ENCODE peak calls at places on chromosomes 7 and 10, in six cellular contexts. E, Y, V, F, Z and D are unnamed samples.

GRCh38 chr7:50206521-50207250 is 97.8 kb upstream of the IKZF1 start:
- DNase-seq in E (no peak), Z (no peak), Y (no peak), V (no peak), F (no peak), D (no peak)

GRCh38 chr10:50582061-50582460 is 41.7 kb downstream of the SGMS1 start:
- DNase-seq in Z (no peak), E (no peak), V (no peak), Y (no peak), F (no peak), D (no peak)

GRCh38 chr10:22442063-22442462 is 96.8 kb downstream of the SPAG6 start:
- DNase-seq in Y (no peak), F (no peak), V (no peak), E (peak; percentile 84), Z (no peak), D (no peak)

GRCh38 chr7:7177044-7177517 is 5.3 kb upstream of the C1GALT1 start:
- DNase-seq in Y (no peak), V (no peak), E (no peak), Z (peak; percentile 98), F (peak; percentile 62), D (peak; percentile 93)

GRCh38 chr10:132520147-132520811 is 17.3 kb upstream of the INPP5A start:
- DNase-seq in V (peak; percentile 51), F (peak; percentile 71), E (no peak), Z (no peak), Y (no peak), D (no peak)

GRCh38 chr7:116772423-116772852 is 89.9 kb upstream of the CAPZA2 start:
- DNase-seq in V (no peak), E (no peak), F (peak; percentile 39), Z (peak; percentile 93), Y (no peak), D (peak; percentile 82)

GRCh38 chr10:90779573-90779972 is 78.3 kb downstream of the HTR7 start:
- DNase-seq in F (peak; percentile 8), Y (no peak), E (peak; percentile 8), V (no peak), Z (no peak), D (peak; percentile 26)

GRCh38 chr7:153258686-153259085 is 499.1 kb downstream of the ACTR3B start:
- DNase-seq in Y (no peak), E (no peak), V (no peak), Z (no peak), F (no peak), D (no peak)

GRCh38 chr7:102310414-102310815 is 23.7 kb downstream of the SH2B2 start:
- DNase-seq in E (no peak), Z (no peak), V (no peak), Y (no peak), F (no peak), D (no peak)

GRCh38 chr10:23110722-23111660 is 15.6 kb downstream of the MSRB2 start:
- DNase-seq in F (no peak), V (no peak), Z (no peak), Y (no peak), E (peak; percentile 71), D (no peak)

GRCh38 chr10:99984201-99984600 is 25.5 kb downstream of the DNMBP start:
- DNase-seq in F (peak; percentile 71), Y (no peak), V (no peak), Z (no peak), E (no peak), D (peak; percentile 96)

GRCh38 chr10:95755511-95756004 is 405 bp upstream of the ENTPD1 start:
- DNase-seq in E (no peak), Z (no peak), V (peak; percentile 43), F (no peak), Y (no peak), D (no peak)

GRCh38 chr10:124296121-124296812 is 122.5 kb downstream of the OAT start:
- DNase-seq in E (no peak), Y (no peak), F (peak; percentile 49), Z (no peak), V (no peak), D (peak; percentile 72)

GRCh38 chr7:116500071-116500853 is 724 bp downstream of the CAV2 start:
- DNase-seq in Y (no peak), Z (no peak), F (peak; percentile 56), V (no peak), E (no peak), D (peak; percentile 88)

GRCh38 chr7:18768256-18768655 is 272.7 kb downstream of the HDAC9 start:
- DNase-seq in E (no peak), V (no peak), Z (no peak), F (no peak), Y (no peak), D (no peak)

GRCh38 chr7:6106140-6106904 is 75.1 kb downstream of the ANKRD61 start:
- DNase-seq in Y (no peak), F (peak; percentile 64), E (no peak), Z (no peak), V (no peak), D (no peak)

GRCh38 chr10:62880162-62880561 is 64.0 kb upstream of the EGR2 start:
- DNase-seq in V (no peak), Y (no peak), F (no peak), E (no peak), Z (no peak), D (peak; percentile 80)

GRCh38 chr7:31748084-31748483 is 61.1 kb downstream of the PPP1R17 start:
- DNase-seq in E (no peak), V (no peak), Y (no peak), Z (no peak), F (no peak), D (peak; percentile 46)
- H3K27me3 ChIP-seq in E (no peaks in the 10 kb centered on the region), V (no peaks in the 10 kb centered on the region), Y (no peaks in the 10 kb centered on the region), Z (no peaks in the 10 kb centered on the region), F (no peaks in the 10 kb centered on the region), D (no peaks in the 10 kb centered on the region)

GRCh38 chr7:157405914-157406810 is 69.4 kb downstream of the DNAJB6 start:
- DNase-seq in E (peak; percentile 74), V (no peak), Y (no peak), F (no peak), Z (no peak), D (no peak)
- TF ChIP-seq CTCF in E (peak; percentile 69), V (no peak), Y (no peak), F (no peak), Z (peak; percentile 19), D (peak; percentile 16)

GRCh38 chr7:101159696-101160674 is 5.4 kb downstream of the VGF start:
- DNase-seq in Z (no peak), E (peak; percentile 60), V (no peak), Y (no peak), F (no peak), D (no peak)

GRCh38 chr7:101162551-101163280 is 2.7 kb downstream of the VGF start:
- DNase-seq in V (no peak), E (peak; percentile 90), Y (no peak), Z (no peak), F (peak; percentile 55), D (no peak)

GRCh38 chr7:101160917-101161316 is 4.5 kb downstream of the VGF start:
- DNase-seq in Y (no peak), E (no peak), V (no peak), F (no peak), Z (no peak), D (no peak)

GRCh38 chr7:101163281-101164070 is 1.9 kb downstream of the VGF start:
- DNase-seq in Y (no peak), F (no peak), V (no peak), E (peak; percentile 77), Z (no peak), D (no peak)

GRCh38 chr7:101161692-101162461 is 3.5 kb downstream of the VGF start:
- DNase-seq in F (no peak), Y (no peak), E (no peak), V (no peak), Z (no peak), D (no peak)
- H3K27me3 ChIP-seq in F (peaks cover 14% of the 10 kb centered on the region), Y (peaks cover 3% of the 10 kb centered on the region), E (no peaks in the 10 kb centered on the region), V (peaks cover 91% of the 10 kb centered on the region), Z (peaks cover 22% of the 10 kb centered on the region), D (peaks cover 31% of the 10 kb centered on the region)

DNA sequence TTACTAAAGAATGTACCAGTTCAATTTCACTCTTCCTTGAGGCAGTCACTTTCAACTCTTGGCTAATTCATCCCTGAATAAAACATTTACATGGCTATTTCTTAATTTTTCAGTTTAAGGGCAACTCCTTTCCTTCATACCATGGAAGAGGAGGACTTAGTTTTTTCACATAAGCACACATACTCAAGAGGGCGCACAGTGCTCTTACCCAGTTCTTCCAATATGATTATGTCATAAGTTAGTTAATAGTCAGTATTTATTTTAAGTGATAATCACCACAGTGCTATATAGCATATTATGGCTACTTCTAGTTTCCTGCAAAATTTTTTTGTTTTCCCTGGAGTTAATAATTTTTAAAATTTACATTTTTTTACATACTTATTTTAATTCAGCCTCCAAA is 58.6 kb downstream of the SND1 start:
- DNase-seq in E (no peak), F (no peak), Z (no peak), Y (no peak), V (no peak), D (no peak)
- TF ChIP-seq CTCF in E (no peak), F (no peak), Z (no peak), Y (no peak), V (no peak), D (no peak)

GRCh38 chr7:27191716-27192545 is 6.9 kb upstream of the HOXA11 start:
- DNase-seq in Y (no peak), Z (no peak), E (no peak), V (peak; percentile 22), F (no peak), D (no peak)
- H3K27me3 ChIP-seq in Y (peaks cover 88% of the 10 kb centered on the region), Z (peaks cover 35% of the 10 kb centered on the region), E (peaks cover 100% of the 10 kb centered on the region), V (peaks cover 94% of the 10 kb centered on the region), F (peaks cover 78% of the 10 kb centered on the region), D (peaks cover 100% of the 10 kb centered on the region)

GRCh38 chr7:144786079-144786478 is 49.8 kb downstream of the TPK1 start:
- DNase-seq in E (no peak), Z (no peak), Y (no peak), V (no peak), F (no peak), D (no peak)
- TF ChIP-seq CTCF in E (no peak), Z (no peak), Y (no peak), V (no peak), F (no peak), D (no peak)

GRCh38 chr7:150951521-150951920 is 26.6 kb downstream of the KCNH2 start:
- DNase-seq in Y (no peak), V (no peak), Z (no peak), F (no peak), E (no peak), D (no peak)

GRCh38 chr7:150949564-150949963 is 28.6 kb downstream of the KCNH2 start:
- DNase-seq in E (peak; percentile 84), V (no peak), Y (no peak), Z (no peak), F (no peak), D (no peak)

GRCh38 chr7:150949971-150950491 is 28.1 kb downstream of the KCNH2 start:
- DNase-seq in V (no peak), Y (no peak), E (peak; percentile 23), Z (no peak), F (no peak), D (no peak)

GRCh38 chr7:150951181-150951520 is 27.0 kb downstream of the KCNH2 start:
- DNase-seq in Z (no peak), Y (no peak), F (no peak), V (no peak), E (no peak), D (no peak)

GRCh38 chr7:150950496-150951180 is 27.5 kb downstream of the KCNH2 start:
- DNase-seq in E (peak; percentile 22), V (no peak), F (no peak), Z (no peak), Y (no peak), D (no peak)
- H3K27me3 ChIP-seq in E (no peaks in the 10 kb centered on the region), V (peaks cover 72% of the 10 kb centered on the region), F (peaks cover 3% of the 10 kb centered on the region), Z (peaks cover 50% of the 10 kb centered on the region), Y (peaks cover 12% of the 10 kb centered on the region), D (peaks cover 47% of the 10 kb centered on the region)

GRCh38 chr10:44733743-44734488 is 177.2 kb upstream of the TMEM72 start:
- DNase-seq in Z (no peak), F (no peak), Y (no peak), E (no peak), V (no peak), D (no peak)
- TF ChIP-seq CTCF in Z (peak; percentile 70), F (no peak), Y (peak; percentile 66), E (no peak), V (no peak), D (no peak)